ENCODE peak calls at places on chromosome 9, in seven cellular contexts. One of them, this sample, is unnamed.

GRCh38 chr9:114965565-114965964 is 35.2 kb upstream of the TNFSF8 start:
- DNase-seq in upper lobe of right lung: no peak
- DNase-seq in foreskin keratinocyte: no peak
- DNase-seq in iPS DF 6.9: no peak
- DNase-seq in tibial nerve: no peak
- DNase-seq in sigmoid colon: no peak
- DNase-seq in fibroblast of lung: no peak
- DNase-seq in this sample: no peak

GRCh38 chr9:113475992-113476391 is 12.5 kb downstream of the RGS3 start:
- DNase-seq in tibial nerve: no peak
- DNase-seq in fibroblast of lung: no peak
- DNase-seq in upper lobe of right lung: no peak
- DNase-seq in foreskin keratinocyte: no peak
- DNase-seq in iPS DF 6.9: no peak
- DNase-seq in sigmoid colon: peak
- DNase-seq in this sample: no peak

GRCh38 chr9:92969516-92970466 is 22.5 kb downstream of the FGD3 start:
- DNase-seq in tibial nerve: no peak
- DNase-seq in upper lobe of right lung: peak
- DNase-seq in fibroblast of lung: no peak
- DNase-seq in sigmoid colon: no peak
- DNase-seq in foreskin keratinocyte: no peak
- DNase-seq in iPS DF 6.9: no peak
- DNase-seq in this sample: no peak

GRCh38 chr9:137390553-137391410 is 32.2 kb downstream of the EXD3 start:
- DNase-seq in iPS DF 6.9: no peak
- DNase-seq in sigmoid colon: no peak
- DNase-seq in foreskin keratinocyte: no peak
- DNase-seq in fibroblast of lung: no peak
- DNase-seq in upper lobe of right lung: no peak
- DNase-seq in tibial nerve: no peak
- DNase-seq in this sample: peak

GRCh38 chr9:111910428-111910827 is 13.8 kb downstream of the UGCG start:
- DNase-seq in iPS DF 6.9: no peak
- DNase-seq in tibial nerve: no peak
- DNase-seq in sigmoid colon: no peak
- DNase-seq in upper lobe of right lung: no peak
- DNase-seq in foreskin keratinocyte: no peak
- DNase-seq in fibroblast of lung: no peak
- DNase-seq in this sample: no peak

GRCh38 chr9:96464426-96464825 is 14.5 kb downstream of the HABP4 start:
- DNase-seq in upper lobe of right lung: no peak
- DNase-seq in iPS DF 6.9: no peak
- DNase-seq in foreskin keratinocyte: no peak
- DNase-seq in sigmoid colon: no peak
- DNase-seq in fibroblast of lung: no peak
- DNase-seq in tibial nerve: no peak
- DNase-seq in this sample: no peak

GRCh38 chr9:88106492-88106891 is 31.8 kb downstream of the SPATA31C2 start:
- DNase-seq in iPS DF 6.9: peak
- DNase-seq in sigmoid colon: no peak
- DNase-seq in foreskin keratinocyte: no peak
- DNase-seq in upper lobe of right lung: no peak
- DNase-seq in tibial nerve: peak
- DNase-seq in fibroblast of lung: peak
- DNase-seq in this sample: no peak

GRCh38 chr9:134641173-134641985 is at the start of gene COL5A1:
- DNase-seq in iPS DF 6.9: peak
- DNase-seq in foreskin keratinocyte: peak
- DNase-seq in fibroblast of lung: peak
- DNase-seq in sigmoid colon: peak
- DNase-seq in tibial nerve: peak
- DNase-seq in upper lobe of right lung: peak
- DNase-seq in this sample: peak

GRCh38 chr9:134320195-134320885 is 5.9 kb upstream of the RXRA start:
- DNase-seq in sigmoid colon: peak
- DNase-seq in fibroblast of lung: no peak
- DNase-seq in upper lobe of right lung: peak
- DNase-seq in tibial nerve: no peak
- DNase-seq in iPS DF 6.9: no peak
- DNase-seq in foreskin keratinocyte: no peak
- DNase-seq in this sample: no peak

GRCh38 chr9:109307380-109308240 is 13.2 kb downstream of the EPB41L4B start:
- DNase-seq in iPS DF 6.9: no peak
- DNase-seq in foreskin keratinocyte: no peak
- DNase-seq in tibial nerve: no peak
- DNase-seq in sigmoid colon: no peak
- DNase-seq in fibroblast of lung: no peak
- DNase-seq in upper lobe of right lung: no peak
- DNase-seq in this sample: no peak

GRCh38 chr9:133063500-133064231 is 1.9 kb downstream of the CEL start:
- DNase-seq in sigmoid colon: no peak
- DNase-seq in foreskin keratinocyte: no peak
- DNase-seq in fibroblast of lung: no peak
- DNase-seq in iPS DF 6.9: no peak
- DNase-seq in upper lobe of right lung: no peak
- DNase-seq in tibial nerve: no peak
- DNase-seq in this sample: no peak

GRCh38 chr9:114163517-114163924 is 8.2 kb downstream of the COL27A1 start:
- DNase-seq in tibial nerve: no peak
- DNase-seq in foreskin keratinocyte: no peak
- DNase-seq in upper lobe of right lung: peak
- DNase-seq in iPS DF 6.9: no peak
- DNase-seq in sigmoid colon: no peak
- DNase-seq in fibroblast of lung: peak
- DNase-seq in this sample: no peak

GRCh38 chr9:137055385-137056364 is 1.8 kb upstream of the ENTPD2 start:
- DNase-seq in tibial nerve: peak
- DNase-seq in iPS DF 6.9: no peak
- DNase-seq in upper lobe of right lung: no peak
- DNase-seq in sigmoid colon: peak
- DNase-seq in foreskin keratinocyte: no peak
- DNase-seq in fibroblast of lung: peak
- DNase-seq in this sample: peak

GRCh38 chr9:86557063-86557766 is 203.0 kb upstream of the TUT7 start:
- DNase-seq in foreskin keratinocyte: peak
- DNase-seq in tibial nerve: no peak
- DNase-seq in iPS DF 6.9: no peak
- DNase-seq in upper lobe of right lung: no peak
- DNase-seq in fibroblast of lung: peak
- DNase-seq in sigmoid colon: peak
- DNase-seq in this sample: no peak

GRCh38 chr9:134433101-134433500 is 106.8 kb downstream of the RXRA start:
- DNase-seq in upper lobe of right lung: no peak
- DNase-seq in fibroblast of lung: peak
- DNase-seq in tibial nerve: no peak
- DNase-seq in sigmoid colon: peak
- DNase-seq in iPS DF 6.9: no peak
- DNase-seq in foreskin keratinocyte: no peak
- DNase-seq in this sample: no peak

GRCh38 chr9:97518909-97519307 is 17.4 kb downstream of the TMOD1 start:
- DNase-seq in fibroblast of lung: peak
- DNase-seq in foreskin keratinocyte: no peak
- DNase-seq in upper lobe of right lung: no peak
- DNase-seq in tibial nerve: peak
- DNase-seq in iPS DF 6.9: no peak
- DNase-seq in sigmoid colon: peak
- DNase-seq in this sample: no peak

GRCh38 chr9:93624431-93624834 is 48.0 kb downstream of the PHF2 start:
- DNase-seq in upper lobe of right lung: no peak
- DNase-seq in tibial nerve: no peak
- DNase-seq in foreskin keratinocyte: no peak
- DNase-seq in iPS DF 6.9: no peak
- DNase-seq in sigmoid colon: no peak
- DNase-seq in fibroblast of lung: no peak
- DNase-seq in this sample: no peak

GRCh38 chr9:8366161-8366926 is 566.8 kb upstream of the DMAC1 start:
- DNase-seq in tibial nerve: no peak
- DNase-seq in upper lobe of right lung: no peak
- DNase-seq in iPS DF 6.9: no peak
- DNase-seq in sigmoid colon: no peak
- DNase-seq in foreskin keratinocyte: no peak
- DNase-seq in fibroblast of lung: peak
- DNase-seq in this sample: no peak

GRCh38 chr9:123119566-123119965 is 86.1 kb downstream of the GPR21 start:
- DNase-seq in fibroblast of lung: no peak
- DNase-seq in sigmoid colon: no peak
- DNase-seq in tibial nerve: no peak
- DNase-seq in upper lobe of right lung: no peak
- DNase-seq in iPS DF 6.9: no peak
- DNase-seq in foreskin keratinocyte: no peak
- DNase-seq in this sample: peak

GRCh38 chr9:107226431-107226830 is 56.6 kb upstream of the RAD23B start:
- DNase-seq in foreskin keratinocyte: no peak
- DNase-seq in upper lobe of right lung: no peak
- DNase-seq in fibroblast of lung: no peak
- DNase-seq in tibial nerve: no peak
- DNase-seq in sigmoid colon: no peak
- DNase-seq in iPS DF 6.9: no peak
- DNase-seq in this sample: no peak

GRCh38 chr9:86321373-86321772 is 32.8 kb downstream of the TUT7 start:
- DNase-seq in tibial nerve: no peak
- DNase-seq in iPS DF 6.9: no peak
- DNase-seq in upper lobe of right lung: no peak
- DNase-seq in foreskin keratinocyte: no peak
- DNase-seq in fibroblast of lung: peak
- DNase-seq in sigmoid colon: no peak
- DNase-seq in this sample: no peak

GRCh38 chr9:130623466-130623865 is 40.9 kb upstream of the PRDM12 start:
- DNase-seq in upper lobe of right lung: no peak
- DNase-seq in fibroblast of lung: no peak
- DNase-seq in foreskin keratinocyte: no peak
- DNase-seq in iPS DF 6.9: no peak
- DNase-seq in sigmoid colon: no peak
- DNase-seq in tibial nerve: no peak
- DNase-seq in this sample: no peak

GRCh38 chr9:75893096-75893495 is 2.6 kb downstream of the PCSK5 start:
- DNase-seq in iPS DF 6.9: no peak
- DNase-seq in fibroblast of lung: no peak
- DNase-seq in upper lobe of right lung: no peak
- DNase-seq in sigmoid colon: no peak
- DNase-seq in tibial nerve: no peak
- DNase-seq in foreskin keratinocyte: no peak
- DNase-seq in this sample: no peak

GRCh38 chr9:21096901-21097255 is 19.1 kb upstream of the IFNB1 start:
- DNase-seq in fibroblast of lung: no peak
- DNase-seq in sigmoid colon: no peak
- DNase-seq in iPS DF 6.9: no peak
- DNase-seq in foreskin keratinocyte: no peak
- DNase-seq in upper lobe of right lung: no peak
- DNase-seq in tibial nerve: no peak
- DNase-seq in this sample: no peak
- H3K27ac ChIP-seq in fibroblast of lung: no peak
- H3K27ac ChIP-seq in sigmoid colon: peak
- H3K27ac ChIP-seq in iPS DF 6.9: no peak
- H3K27ac ChIP-seq in foreskin keratinocyte: no peak
- H3K27ac ChIP-seq in upper lobe of right lung: no peak
- H3K27ac ChIP-seq in tibial nerve: peak
- H3K27ac ChIP-seq in this sample: no peak

GRCh38 chr9:128819716-128820664 is 1.7 kb downstream of the ENDOG start:
- DNase-seq in upper lobe of right lung: no peak
- DNase-seq in fibroblast of lung: peak
- DNase-seq in tibial nerve: no peak
- DNase-seq in iPS DF 6.9: no peak
- DNase-seq in foreskin keratinocyte: peak
- DNase-seq in sigmoid colon: peak
- DNase-seq in this sample: peak
- H3K27ac ChIP-seq in upper lobe of right lung: no peak
- H3K27ac ChIP-seq in fibroblast of lung: no peak
- H3K27ac ChIP-seq in tibial nerve: peak
- H3K27ac ChIP-seq in iPS DF 6.9: no peak
- H3K27ac ChIP-seq in foreskin keratinocyte: no peak
- H3K27ac ChIP-seq in sigmoid colon: peak
- H3K27ac ChIP-seq in this sample: peak

GRCh38 chr9:89603629-89604462 is 966 bp upstream of the GADD45G start:
- DNase-seq in tibial nerve: peak
- DNase-seq in upper lobe of right lung: peak
- DNase-seq in foreskin keratinocyte: no peak
- DNase-seq in fibroblast of lung: peak
- DNase-seq in sigmoid colon: peak
- DNase-seq in iPS DF 6.9: no peak
- DNase-seq in this sample: peak
- H3K27ac ChIP-seq in tibial nerve: peak
- H3K27ac ChIP-seq in upper lobe of right lung: peak
- H3K27ac ChIP-seq in foreskin keratinocyte: no peak
- H3K27ac ChIP-seq in fibroblast of lung: no peak
- H3K27ac ChIP-seq in sigmoid colon: peak
- H3K27ac ChIP-seq in iPS DF 6.9: no peak
- H3K27ac ChIP-seq in this sample: no peak

GRCh38 chr9:121750259-121750714 is 98.9 kb downstream of the DAB2IP start:
- DNase-seq in fibroblast of lung: no peak
- DNase-seq in iPS DF 6.9: no peak
- DNase-seq in tibial nerve: no peak
- DNase-seq in upper lobe of right lung: no peak
- DNase-seq in sigmoid colon: no peak
- DNase-seq in foreskin keratinocyte: no peak
- DNase-seq in this sample: no peak
- H3K27ac ChIP-seq in fibroblast of lung: no peak
- H3K27ac ChIP-seq in iPS DF 6.9: no peak
- H3K27ac ChIP-seq in tibial nerve: peak
- H3K27ac ChIP-seq in upper lobe of right lung: no peak
- H3K27ac ChIP-seq in sigmoid colon: peak
- H3K27ac ChIP-seq in foreskin keratinocyte: no peak
- H3K27ac ChIP-seq in this sample: peak

GRCh38 chr9:34581318-34581717 is 8.2 kb downstream of the CNTFR start:
- DNase-seq in foreskin keratinocyte: no peak
- DNase-seq in fibroblast of lung: no peak
- DNase-seq in upper lobe of right lung: no peak
- DNase-seq in sigmoid colon: no peak
- DNase-seq in iPS DF 6.9: no peak
- DNase-seq in tibial nerve: no peak
- DNase-seq in this sample: no peak
- H3K27ac ChIP-seq in foreskin keratinocyte: no peak
- H3K27ac ChIP-seq in fibroblast of lung: no peak
- H3K27ac ChIP-seq in upper lobe of right lung: no peak
- H3K27ac ChIP-seq in sigmoid colon: no peak
- H3K27ac ChIP-seq in iPS DF 6.9: no peak
- H3K27ac ChIP-seq in tibial nerve: no peak
- H3K27ac ChIP-seq in this sample: no peak

GRCh38 chr9:35687972-35688557 is 1.7 kb downstream of the TPM2 start:
- DNase-seq in fibroblast of lung: peak
- DNase-seq in foreskin keratinocyte: no peak
- DNase-seq in sigmoid colon: no peak
- DNase-seq in upper lobe of right lung: no peak
- DNase-seq in iPS DF 6.9: no peak
- DNase-seq in tibial nerve: no peak
- DNase-seq in this sample: no peak
- H3K27ac ChIP-seq in fibroblast of lung: peak
- H3K27ac ChIP-seq in foreskin keratinocyte: no peak
- H3K27ac ChIP-seq in sigmoid colon: peak
- H3K27ac ChIP-seq in upper lobe of right lung: no peak
- H3K27ac ChIP-seq in iPS DF 6.9: no peak
- H3K27ac ChIP-seq in tibial nerve: peak
- H3K27ac ChIP-seq in this sample: no peak

DNA sequence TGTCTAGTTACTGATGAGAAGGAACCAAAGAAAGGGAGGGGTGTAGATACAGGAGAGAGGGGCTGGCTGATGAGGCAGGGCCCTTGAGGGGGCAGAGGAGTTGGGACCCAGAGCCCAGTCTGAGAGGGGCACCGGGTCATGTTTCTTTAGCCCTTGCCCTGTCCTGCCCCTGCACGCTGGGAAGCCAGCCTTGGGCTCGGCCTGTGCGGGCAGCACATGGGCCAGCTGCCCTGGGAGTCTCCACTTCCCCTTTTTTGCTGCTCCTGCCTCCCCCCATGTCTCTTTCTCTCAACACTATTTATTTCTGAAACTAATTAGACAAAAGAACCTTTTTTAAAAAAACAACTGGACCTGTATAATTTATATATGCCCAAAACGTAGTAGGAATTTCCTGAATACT is 20.5 kb downstream of the MVB12B start:
- DNase-seq in iPS DF 6.9: no peak
- DNase-seq in sigmoid colon: no peak
- DNase-seq in fibroblast of lung: no peak
- DNase-seq in upper lobe of right lung: no peak
- DNase-seq in foreskin keratinocyte: no peak
- DNase-seq in tibial nerve: no peak
- DNase-seq in this sample: no peak
- H3K27ac ChIP-seq in iPS DF 6.9: no peak
- H3K27ac ChIP-seq in sigmoid colon: peak
- H3K27ac ChIP-seq in fibroblast of lung: no peak
- H3K27ac ChIP-seq in upper lobe of right lung: peak
- H3K27ac ChIP-seq in foreskin keratinocyte: no peak
- H3K27ac ChIP-seq in tibial nerve: peak
- H3K27ac ChIP-seq in this sample: peak

This sample was measured in caudate nucleus.